ENCODE peak calls at places on chromosome 6, in seven cellular contexts. K, T, Y, D, B, G and A are unnamed samples.

GRCh38 chr6:20340056-20340455 is 61.6 kb upstream of the E2F3 start:
- DNase-seq in B (no peak), Y (no peak), K (no peak), T (no peak), G (no peak), D (no peak), A (no peak)

GRCh38 chr6:11425431-11425871 is 112.1 kb upstream of the TMEM170B start:
- DNase-seq in G (no peak), T (no peak), D (no peak), K (no peak), Y (no peak), B (no peak), A (no peak)

GRCh38 chr6:13568970-13569369 is 5.4 kb upstream of the SIRT5 start:
- DNase-seq in K (no peak), T (no peak), Y (no peak), D (no peak), B (no peak), G (no peak), A (no peak)

GRCh38 chr6:90343581-90343980 is 46.9 kb upstream of the BACH2 start:
- DNase-seq in D (no peak), G (no peak), K (peak; percentile 51), Y (no peak), T (no peak), B (peak; percentile 33), A (peak; percentile 53)

GRCh38 chr6:70277480-70277879 is 25.4 kb downstream of the COL9A1 start:
- DNase-seq in Y (no peak), D (no peak), T (no peak), B (no peak), K (no peak), G (no peak), A (no peak)

GRCh38 chr6:88870728-88871330 is 92.6 kb downstream of the RNGTT start:
- DNase-seq in G (no peak), B (peak; percentile 63), K (no peak), D (no peak), Y (no peak), T (no peak), A (peak; percentile 34)

GRCh38 chr6:16762547-16763477 is 1.6 kb upstream of the ATXN1 start:
- DNase-seq in Y (peak; percentile 91), K (peak; percentile 45), B (peak; percentile 83), D (peak; percentile 84), G (peak; percentile 71), T (no peak), A (peak; percentile 77)

GRCh38 chr6:5241242-5241641 is 19.5 kb downstream of the LYRM4 start:
- DNase-seq in Y (no peak), T (no peak), D (no peak), K (no peak), B (no peak), G (no peak), A (no peak)

GRCh38 chr6:11473008-11473740 is 64.4 kb upstream of the TMEM170B start:
- DNase-seq in Y (no peak), B (no peak), D (no peak), K (no peak), T (no peak), G (no peak), A (no peak)

GRCh38 chr6:32983964-32984638 is 15.7 kb downstream of the BRD2 start:
- DNase-seq in G (no peak), D (no peak), T (no peak), Y (no peak), K (no peak), B (no peak), A (no peak)
- H3K27ac ChIP-seq in G (no peak overlapping the region), D (no peak overlapping the region), T (no peak overlapping the region), Y (no peak overlapping the region), K (no peak overlapping the region), B (no peak overlapping the region), A (no peak overlapping the region)

DNA sequence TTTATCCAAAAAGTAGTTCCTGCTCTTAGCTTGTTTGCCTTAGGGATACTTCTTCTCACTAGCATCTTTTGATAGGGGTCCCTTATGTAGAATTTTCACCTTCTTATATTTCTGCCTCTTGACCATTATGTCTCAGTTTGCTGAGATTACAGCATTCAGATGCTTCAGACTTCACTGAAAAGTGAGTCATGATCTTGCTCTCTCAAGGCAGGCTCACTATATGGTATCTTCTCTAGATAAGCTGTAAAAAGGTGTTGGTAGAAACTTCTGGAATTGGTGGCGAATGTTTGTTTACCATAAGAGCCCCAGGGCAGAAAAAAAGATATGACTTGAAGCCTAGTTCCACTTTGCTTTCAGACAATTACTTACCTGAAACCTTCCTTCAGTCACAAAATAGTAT is 19.7 kb downstream of the GTPBP2 start:
- DNase-seq in K (no peak), Y (no peak), D (no peak), G (no peak), T (no peak), B (peak; percentile 26), A (no peak)
- H3K27ac ChIP-seq in K (no peak overlapping the region), Y (no peak overlapping the region), D (no peak overlapping the region), G (no peak overlapping the region), T (no peak overlapping the region), B (no peak overlapping the region), A (no peak overlapping the region)

GRCh38 chr6:102118034-102118433 is 724.5 kb downstream of the GRIK2 start:
- DNase-seq in D (no peak), B (no peak), K (no peak), Y (no peak), T (no peak), G (no peak), A (no peak)
- H3K27ac ChIP-seq in D (no peak overlapping the region), B (no peak overlapping the region), K (no peak overlapping the region), Y (no peak overlapping the region), T (no peak overlapping the region), G (no peak overlapping the region), A (no peak overlapping the region)

DNA sequence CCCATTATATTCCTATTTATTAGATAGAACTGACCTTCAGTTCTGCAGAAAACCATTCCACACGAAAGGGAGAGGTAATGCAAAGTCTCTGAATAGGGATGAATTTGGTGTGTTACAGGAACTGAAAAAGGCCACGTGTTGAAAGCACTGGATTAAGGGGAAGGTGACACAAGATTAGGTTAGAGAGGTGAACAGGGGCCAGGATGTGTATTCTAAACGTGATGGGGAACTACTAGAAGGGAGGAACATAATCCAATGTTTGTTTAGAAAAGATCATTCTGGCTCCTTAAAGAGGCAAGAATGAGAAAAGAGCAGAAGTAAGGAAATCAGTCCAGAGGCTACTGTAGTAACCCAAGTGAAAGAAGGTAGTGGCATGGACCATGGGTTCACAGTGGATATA is 6.3 kb upstream of the ZKSCAN8 start:
- DNase-seq in Y (no peak), K (no peak), D (no peak), T (no peak), G (no peak), B (no peak), A (no peak)
- H3K27ac ChIP-seq in Y (no peak overlapping the region), K (no peak overlapping the region), D (no peak overlapping the region), T (no peak overlapping the region), G (peak overlapping the region; percentile 97), B (no peak overlapping the region), A (no peak overlapping the region)

DNA sequence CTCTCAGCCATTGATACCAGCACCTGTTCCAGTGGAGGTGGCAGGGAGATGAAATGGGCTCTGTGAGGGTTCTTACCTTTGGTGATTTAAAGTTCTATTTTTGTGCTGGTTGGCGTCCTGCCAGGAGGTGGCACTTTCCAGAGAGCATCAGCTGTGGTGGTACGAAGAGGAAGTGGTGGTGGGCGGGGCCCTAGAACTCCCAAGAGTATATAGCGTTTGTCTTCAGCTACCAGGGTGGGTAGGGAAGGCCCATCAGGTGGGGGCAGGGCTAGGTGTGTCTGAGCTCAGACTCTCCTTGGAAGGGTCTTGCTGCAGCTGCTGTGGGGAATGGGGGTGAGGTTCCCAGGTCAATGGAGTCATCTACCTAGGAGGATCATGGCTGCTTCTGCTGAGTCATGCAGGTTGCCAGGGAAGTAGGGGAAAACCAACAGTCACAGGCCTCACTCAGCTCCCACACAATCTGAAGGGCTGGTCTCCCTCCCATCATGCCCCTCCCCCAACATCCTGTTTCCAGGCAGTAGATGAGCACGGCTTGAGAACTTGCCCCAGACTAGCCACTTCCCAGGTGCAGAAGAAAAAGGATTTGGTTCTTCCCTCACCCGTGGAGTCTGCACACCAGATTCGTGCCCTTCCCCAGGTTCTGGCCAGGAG is 46.6 kb downstream of the MOXD1 start:
- DNase-seq in D (peak; percentile 75), K (peak; percentile 28), G (no peak), T (no peak), Y (no peak), B (peak; percentile 19), A (peak; percentile 4)
- H3K27ac ChIP-seq in D (no peak overlapping the region), K (no peak overlapping the region), G (no peak overlapping the region), T (no peak overlapping the region), Y (no peak overlapping the region), B (no peak overlapping the region), A (no peak overlapping the region)

GRCh38 chr6:134593887-134594286 is 276.0 kb upstream of the SGK1 start:
- DNase-seq in B (no peak), T (no peak), Y (no peak), D (peak; percentile 60), K (no peak), G (no peak), A (no peak)
- H3K27ac ChIP-seq in B (no peak overlapping the region), T (peak overlapping the region; percentile 5), Y (peak overlapping the region; percentile 39), D (no peak overlapping the region), K (no peak overlapping the region), G (no peak overlapping the region), A (peak overlapping the region; percentile 70)

DNA sequence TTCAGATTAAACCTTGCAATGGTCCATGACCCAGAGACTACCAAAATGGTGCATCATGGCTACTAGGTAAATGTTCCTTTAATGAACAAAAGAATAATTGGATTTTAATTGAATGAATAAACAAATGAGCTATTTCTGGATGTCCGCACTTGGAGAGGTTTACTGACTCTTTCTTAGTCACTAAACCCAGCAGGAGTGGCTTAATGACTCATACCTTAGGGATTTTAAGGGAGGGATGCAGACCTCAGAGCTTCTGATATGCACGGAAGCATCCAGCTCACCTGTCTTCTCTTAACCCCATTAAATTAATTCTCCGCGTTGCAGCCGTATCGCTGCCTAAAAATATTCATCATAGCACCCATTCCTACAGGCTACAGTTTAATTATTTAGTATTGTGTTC is 970.0 kb upstream of the SLC35B3 start:
- DNase-seq in T (peak; percentile 44), D (no peak), G (no peak), Y (no peak), B (peak; percentile 44), K (no peak), A (peak; percentile 76)
- H3K27ac ChIP-seq in T (peak overlapping the region; percentile 55), D (no peak overlapping the region), G (no peak overlapping the region), Y (no peak overlapping the region), B (no peak overlapping the region), K (no peak overlapping the region), A (no peak overlapping the region)

DNA sequence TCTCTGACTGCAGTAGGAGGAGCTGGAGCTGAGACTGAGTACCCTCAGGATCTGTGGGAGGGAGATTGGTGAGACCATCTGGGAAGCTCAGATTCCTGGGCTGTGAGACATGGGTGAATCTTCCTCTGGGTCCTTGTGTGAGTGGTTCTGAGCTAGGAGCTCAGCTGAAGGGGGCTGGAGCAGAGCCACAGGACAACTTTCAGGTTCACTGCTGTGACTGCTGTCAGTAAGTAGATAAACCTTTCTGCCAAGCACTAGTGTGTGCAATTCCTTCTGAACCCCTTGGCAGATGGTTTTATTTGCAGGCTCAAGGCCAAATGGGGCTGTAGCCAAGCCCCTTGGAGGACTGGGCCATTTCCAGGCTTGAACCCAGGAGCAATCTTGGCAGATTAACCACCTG is 49.6 kb upstream of the SNAP91 start:
- DNase-seq in B (no peak), Y (no peak), D (no peak), T (no peak), G (no peak), K (no peak), A (no peak)
- H3K27ac ChIP-seq in B (no peak overlapping the region), Y (no peak overlapping the region), D (no peak overlapping the region), T (no peak overlapping the region), G (no peak overlapping the region), K (no peak overlapping the region), A (no peak overlapping the region)

GRCh38 chr6:7150381-7151064 is 42.8 kb downstream of the RREB1 start:
- DNase-seq in Y (no peak), G (no peak), B (no peak), T (no peak), K (no peak), D (no peak), A (no peak)
- H3K27ac ChIP-seq in Y (no peak overlapping the region), G (no peak overlapping the region), B (no peak overlapping the region), T (no peak overlapping the region), K (no peak overlapping the region), D (no peak overlapping the region), A (no peak overlapping the region)